ENCODE peak calls at places on chromosomes 3 and 15, in five cellular contexts. T is lung; R is HTR-8/SVneo; B is central memory CD4-positive, alpha-beta T cell; D is RPMI8226. W is an unnamed sample.
A peak's percentile ranks its signal among the peaks of the same experiment; 100 is the strongest.

GRCh38 chr15:41775651-41776050 is 1.4 kb downstream of the MAPKBP1 start:
- DNase-seq in D (no peak), B (no peak), T (no peak), R (no peak), W (peak; percentile 71)

GRCh38 chr3:87298111-87298718 is 21.8 kb upstream of the POU1F1 start:
- DNase-seq in R (peak; percentile 22), B (peak; percentile 17), T (no peak), D (peak; percentile 41), W (peak; percentile 30)

GRCh38 chr3:127689266-127689860 is 16.6 kb downstream of the ABTB1 start:
- DNase-seq in B (no peak), D (no peak), T (no peak), R (no peak), W (no peak)

GRCh38 chr15:34647569-34648334 is 64.3 kb upstream of the GOLGA8B start:
- DNase-seq in B (no peak), R (no peak), T (no peak), D (peak; percentile 26), W (no peak)

GRCh38 chr15:56052389-56053045 is 59.1 kb upstream of the NEDD4 start:
- DNase-seq in D (peak; percentile 35), R (peak; percentile 48), B (peak; percentile 43), T (no peak), W (peak; percentile 59)

GRCh38 chr3:174100744-174101143 is 703.2 kb downstream of the NLGN1 start:
- DNase-seq in D (no peak), R (no peak), B (no peak), T (no peak), W (no peak)

GRCh38 chr3:151379083-151379734 is 5.3 kb downstream of the P2RY12 start:
- DNase-seq in B (no peak), D (peak; percentile 63), T (no peak), R (peak; percentile 4), W (peak; percentile 10)

GRCh38 chr3:160134964-160135363 is 90.3 kb upstream of the C3orf80 start:
- DNase-seq in T (no peak), R (peak; percentile 19), D (no peak), B (no peak), W (no peak)

GRCh38 chr3:128447561-128448013 is 19.1 kb downstream of the DNAJB8 start:
- DNase-seq in D (no peak), B (no peak), T (no peak), R (no peak), W (no peak)

GRCh38 chr3:170257145-170257544 is 34.9 kb downstream of the PRKCI start:
- DNase-seq in D (peak; percentile 90), B (no peak), R (no peak), T (no peak), W (no peak)

GRCh38 chr3:64852738-64853137 is 164.9 kb upstream of the ADAMTS9 start:
- DNase-seq in T (no peak), D (no peak), R (no peak), B (no peak), W (no peak)

GRCh38 chr3:106215047-106215446 is 346.2 kb upstream of the CBLB start:
- DNase-seq in B (no peak), R (no peak), D (no peak), T (no peak), W (no peak)

GRCh38 chr3:72006631-72007556 is 221.9 kb upstream of the PROK2 start:
- DNase-seq in R (no peak), T (no peak), B (no peak), D (no peak), W (no peak)

GRCh38 chr15:50135123-50135541 is 16.1 kb upstream of the ATP8B4 start:
- DNase-seq in D (no peak), B (no peak), T (no peak), R (no peak), W (no peak)

GRCh38 chr3:43089081-43089480 is 16.8 kb downstream of the POMGNT2 start:
- DNase-seq in D (no peak), B (no peak), R (no peak), T (no peak), W (no peak)

GRCh38 chr15:77734306-77734705 is 101.6 kb upstream of the LINGO1 start:
- DNase-seq in D (no peak), R (no peak), B (no peak), T (no peak), W (no peak)